ENCODE peak calls at places on chromosomes 6 and 20, in four cellular contexts. D, T, Y and J are unnamed samples.

GRCh38 chr6:46491201-46491788 is at the start of gene RCAN2:
- DNase-seq in D (no peak), T (peak), Y (no peak), J (peak)

GRCh38 chr6:161273356-161273751 is 507 bp downstream of the AGPAT4 start:
- DNase-seq in D (no peak), T (no peak), Y (no peak), J (peak)

GRCh38 chr6:152600022-152600421 is 37.1 kb downstream of the SYNE1 start:
- DNase-seq in D (no peak), T (no peak), Y (no peak), J (no peak)

GRCh38 chr6:144657691-144658090 is 372.6 kb downstream of the UTRN start:
- DNase-seq in D (no peak), T (no peak), Y (no peak), J (no peak)

GRCh38 chr20:10673176-10673830 is 496 bp downstream of the JAG1 start:
- DNase-seq in D (peak), T (no peak), Y (no peak), J (peak)

GRCh38 chr6:37110455-37111155 is 59.3 kb upstream of the PIM1 start:
- DNase-seq in D (no peak), T (peak), Y (peak), J (no peak)

GRCh38 chr20:33933469-33933909 is 60.2 kb upstream of the RALY start:
- DNase-seq in D (peak), T (peak), Y (no peak), J (no peak)

GRCh38 chr20:58251348-58251978 is 23.0 kb upstream of the ANKRD60 start:
- DNase-seq in D (peak), T (no peak), Y (no peak), J (no peak)

GRCh38 chr20:50048420-50049166 is 64.4 kb downstream of the UBE2V1 start:
- DNase-seq in D (no peak), T (no peak), Y (no peak), J (no peak)

GRCh38 chr20:58871533-58872102 is 19.1 kb downstream of the GNAS start:
- DNase-seq in D (no peak), T (no peak), Y (no peak), J (no peak)

GRCh38 chr6:111781055-111781708 is 92.1 kb downstream of the FYN start:
- DNase-seq in D (peak), T (no peak), Y (no peak), J (no peak)
- H2AFZ ChIP-seq in D (peak), T (no peak), Y (no peak), J (no peak)

DNA sequence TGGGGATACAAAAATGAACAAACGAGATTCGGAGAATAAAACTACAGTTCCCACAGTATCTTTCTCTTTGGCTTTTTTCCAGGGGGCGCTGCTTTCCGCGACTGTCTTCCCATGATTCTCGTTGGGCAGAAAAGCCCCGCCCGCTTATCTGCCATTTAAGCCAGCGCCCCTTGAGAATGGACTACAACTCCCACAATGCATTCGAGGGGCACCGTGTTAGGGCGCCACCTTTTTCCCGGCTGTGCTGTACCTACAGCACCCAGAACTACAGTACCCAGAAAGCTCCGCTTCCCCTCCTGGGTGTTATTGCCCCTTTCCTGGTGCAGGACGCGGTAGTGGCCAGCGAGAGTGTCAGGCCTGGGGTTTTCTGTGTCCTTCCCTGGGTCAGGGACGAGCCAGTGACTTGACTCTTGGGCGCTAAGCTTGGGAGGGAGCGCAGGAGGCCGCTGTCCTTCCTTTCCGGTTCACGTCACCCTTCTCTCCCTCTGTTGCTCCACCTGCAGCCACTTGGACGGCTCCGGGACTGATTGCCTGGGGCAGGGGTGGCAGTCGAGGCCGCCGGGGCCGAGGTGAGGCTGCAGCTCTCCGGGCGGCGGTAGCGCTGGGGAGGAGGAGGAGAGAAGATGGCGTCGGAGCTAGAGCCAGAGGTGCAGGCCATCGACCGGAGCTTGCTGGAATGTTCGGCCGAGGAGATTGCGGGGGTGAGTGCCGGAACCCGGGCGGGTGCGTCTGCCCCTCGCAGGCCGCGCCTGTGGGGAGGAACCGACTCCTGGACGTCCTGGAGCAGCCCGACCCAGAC is at the start of gene UBR2:
- DNase-seq in D (peak), T (peak), Y (peak), J (peak)
- TF ChIP-seq CTCF in D (peak), T (peak), Y (peak), J (peak)

DNA sequence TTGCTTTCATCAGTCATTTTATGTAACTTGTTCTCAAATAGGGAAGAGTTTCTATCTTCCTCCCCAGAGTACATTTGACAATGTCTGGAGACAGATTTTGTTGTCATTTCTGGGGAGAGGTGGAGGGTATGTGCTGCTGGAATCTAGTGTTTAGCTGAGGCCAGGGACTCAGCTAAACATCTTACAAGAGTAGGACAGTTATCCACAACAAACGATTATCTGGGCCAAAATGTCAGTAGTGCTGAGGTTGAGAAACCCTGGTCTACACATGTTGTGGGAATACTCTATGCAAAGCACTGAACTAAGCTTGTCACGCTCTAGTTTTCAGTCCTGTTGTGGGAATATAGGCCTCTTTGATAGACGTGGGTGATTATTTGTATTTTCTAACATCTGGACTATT is 171.4 kb downstream of the CD109 start:
- DNase-seq in D (no peak), T (no peak), Y (no peak), J (no peak)
- TF ChIP-seq MYC in D (no peak), T (no peak), Y (no peak), J (no peak)

GRCh38 chr6:92538926-92539325 is 880.4 kb downstream of the EPHA7 start:
- DNase-seq in D (no peak), T (no peak), Y (no peak), J (peak)
- H2AFZ ChIP-seq in D (no peak), T (no peak), Y (no peak), J (no peak)

GRCh38 chr6:28134015-28134414 is 7.7 kb upstream of the ZKSCAN8 start:
- DNase-seq in D (peak), T (peak), Y (no peak), J (peak)
- TF ChIP-seq CTCF in D (peak), T (peak), Y (peak), J (peak)

GRCh38 chr6:145897552-145897951 is 66.6 kb downstream of the SHPRH start:
- DNase-seq in D (no peak), T (no peak), Y (no peak), J (no peak)

GRCh38 chr6:145898376-145898775 is 65.8 kb downstream of the SHPRH start:
- DNase-seq in D (no peak), T (no peak), Y (no peak), J (no peak)

GRCh38 chr6:145895802-145896201 is 68.4 kb downstream of the SHPRH start:
- DNase-seq in D (no peak), T (no peak), Y (no peak), J (peak)

GRCh38 chr6:145903356-145904102 is 60.6 kb downstream of the SHPRH start:
- DNase-seq in D (no peak), T (peak), Y (no peak), J (no peak)

DNA sequence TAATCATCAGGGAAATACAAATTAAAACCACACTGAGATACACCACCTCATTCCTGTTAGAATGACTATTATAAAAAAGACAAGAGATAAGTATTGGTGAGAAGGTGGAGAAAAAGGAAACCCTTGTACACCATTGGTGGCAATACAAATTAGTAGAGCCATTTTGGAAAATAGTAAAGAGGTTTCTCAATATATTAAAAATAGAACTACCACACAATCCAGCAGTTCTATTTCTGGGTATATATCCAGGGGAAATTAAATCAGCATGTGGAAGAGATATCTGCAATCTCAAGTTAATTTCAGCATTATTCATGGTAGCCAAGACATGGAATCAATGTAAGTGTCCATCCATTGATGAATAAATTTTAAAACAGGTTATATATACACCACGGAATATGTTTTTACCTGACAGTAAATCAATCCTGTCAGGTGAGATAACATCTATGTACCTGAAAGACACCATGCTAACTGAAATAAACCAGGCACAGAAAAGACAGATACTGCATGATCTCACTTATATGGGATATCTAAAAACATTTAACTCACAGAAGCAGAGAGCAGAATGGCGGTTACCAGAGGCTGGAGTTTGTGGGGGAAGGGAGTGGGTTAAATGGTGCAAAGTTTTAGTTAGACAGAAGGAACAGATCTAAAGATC is 64.1 kb downstream of the SHPRH start:
- DNase-seq in D (no peak), T (no peak), Y (no peak), J (no peak)
- TF ChIP-seq MYC in D (no peak), T (no peak), Y (no peak), J (no peak)

GRCh38 chr6:113645576-113645970 is 211.6 kb upstream of the MARCKS start:
- DNase-seq in D (no peak), T (peak), Y (no peak), J (no peak)

GRCh38 chr6:113646701-113647100 is 210.4 kb upstream of the MARCKS start:
- DNase-seq in D (no peak), T (no peak), Y (no peak), J (no peak)

GRCh38 chr6:113645986-113646385 is 211.2 kb upstream of the MARCKS start:
- DNase-seq in D (no peak), T (no peak), Y (no peak), J (no peak)

GRCh38 chr6:113642714-113643442 is 214.3 kb upstream of the MARCKS start:
- DNase-seq in D (peak), T (peak), Y (no peak), J (peak)

GRCh38 chr6:113644861-113645575 is 212.1 kb upstream of the MARCKS start:
- DNase-seq in D (no peak), T (peak), Y (peak), J (no peak)
- H2AFZ ChIP-seq in D (no peak), T (no peak), Y (peak), J (no peak)

GRCh38 chr6:134004714-134005113 is 47.7 kb downstream of the SLC2A12 start:
- DNase-seq in D (no peak), T (no peak), Y (no peak), J (no peak)
- TF ChIP-seq CTCF in D (peak), T (no peak), Y (no peak), J (no peak)

DNA sequence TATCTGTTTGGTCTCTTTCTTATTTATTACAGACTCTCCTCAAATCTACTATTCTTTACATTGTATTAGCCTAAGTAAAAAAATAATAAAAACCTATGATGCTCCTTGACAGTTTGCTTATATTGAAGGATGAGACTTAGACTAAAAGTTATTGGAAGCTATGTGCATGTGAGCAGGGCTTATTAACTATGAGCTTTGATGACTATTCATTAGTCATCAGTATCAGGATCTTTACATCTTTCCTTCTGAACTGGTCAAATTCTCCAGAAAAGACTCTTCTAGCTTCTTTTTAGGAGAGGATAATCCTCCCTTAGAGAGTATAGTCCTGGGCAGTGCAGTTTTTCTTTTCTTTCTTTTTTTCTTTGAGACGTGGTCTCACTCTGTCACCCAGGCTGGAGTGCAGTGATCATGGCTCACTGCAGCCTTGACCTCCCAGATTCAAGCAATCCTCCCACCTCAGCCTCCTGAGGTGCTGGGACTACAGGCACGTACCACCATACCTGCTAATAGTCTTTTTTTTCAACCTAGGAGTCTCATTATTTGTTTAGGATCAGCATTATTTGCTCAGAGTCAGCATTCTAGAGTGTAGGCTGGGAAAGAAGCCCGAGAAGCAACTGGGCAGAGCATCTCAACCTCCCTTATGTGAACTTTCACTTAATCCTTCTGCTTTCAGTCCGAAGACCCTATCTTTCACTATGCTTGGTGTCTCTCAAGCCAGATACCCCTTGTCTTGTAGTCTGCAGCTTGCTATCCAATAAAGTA is 37.1 kb upstream of the YWHAB start:
- DNase-seq in D (no peak), T (no peak), Y (no peak), J (no peak)
- TF ChIP-seq MYC in D (no peak), T (no peak), Y (no peak), J (no peak)